ENCODE peak calls at places on chromosomes 11 and 22, in four cellular contexts. N is K562, U is HepG2, M is GM12878. P is an unnamed sample.

GRCh38 chr22:46968359-46968740 is 205.9 kb downstream of the TBC1D22A start:
- DNase-seq in M (no peak), U (no peak), N (no peak), P (no peak)

GRCh38 chr11:69644071-69644961 is 3.4 kb downstream of the CCND1 start:
- DNase-seq in U (peak; percentile 66), M (no peak), N (peak; percentile 53), P (no peak)

GRCh38 chr11:45754746-45755145 is 50.2 kb upstream of the SLC35C1 start:
- DNase-seq in N (no peak), U (no peak), M (no peak), P (no peak)

GRCh38 chr11:113505541-113506375 is 30.6 kb upstream of the DRD2 start:
- DNase-seq in N (no peak), M (no peak), U (peak; percentile 55), P (peak; percentile 22)

GRCh38 chr22:21866821-21867527 is 471 bp downstream of the MAPK1 start:
- DNase-seq in M (no peak), U (no peak), N (peak; percentile 98), P (no peak)

GRCh38 chr22:41417622-41418390 is 28.8 kb downstream of the TOB2 start:
- DNase-seq in N (no peak), M (no peak), U (no peak), P (no peak)

GRCh38 chr11:67416416-67417335 is 1.2 kb downstream of the CARNS1 start:
- DNase-seq in M (no peak), U (peak; percentile 64), N (no peak), P (no peak)

GRCh38 chr11:65589444-65590239 is 6.0 kb downstream of the KCNK7 start:
- DNase-seq in N (peak; percentile 74), M (no peak), U (no peak), P (no peak)

GRCh38 chr11:65056999-65057398 is 1.4 kb downstream of the NAALADL1 start:
- DNase-seq in M (no peak), N (no peak), U (no peak), P (no peak)

GRCh38 chr11:43751726-43752125 is 71.2 kb downstream of the HSD17B12 start:
- DNase-seq in N (no peak), U (no peak), M (no peak), P (no peak)

GRCh38 chr22:31122196-31122531 is 602 bp upstream of the INPP5J start:
- DNase-seq in U (no peak), M (no peak), N (no peak), P (no peak)

GRCh38 chr11:60719406-60719805 is 5.1 kb upstream of the MS4A18 start:
- DNase-seq in N (no peak), U (no peak), M (no peak), P (no peak)

GRCh38 chr11:60720460-60720859 is 4.1 kb upstream of the MS4A18 start:
- DNase-seq in U (no peak), M (no peak), N (no peak), P (no peak)

GRCh38 chr11:60725592-60725991 is 1.1 kb downstream of the MS4A18 start:
- DNase-seq in M (no peak), U (no peak), N (no peak), P (no peak)

GRCh38 chr11:60718524-60719316 is 5.8 kb upstream of the MS4A18 start:
- DNase-seq in N (no peak), U (no peak), M (no peak), P (no peak)

GRCh38 chr11:60724420-60724819 is at the start of gene MS4A18:
- DNase-seq in M (no peak), N (no peak), U (no peak), P (no peak)
- TF ChIP-seq REST in M (no peak), N (no peak), U (no peak), P (no peak)

DNA sequence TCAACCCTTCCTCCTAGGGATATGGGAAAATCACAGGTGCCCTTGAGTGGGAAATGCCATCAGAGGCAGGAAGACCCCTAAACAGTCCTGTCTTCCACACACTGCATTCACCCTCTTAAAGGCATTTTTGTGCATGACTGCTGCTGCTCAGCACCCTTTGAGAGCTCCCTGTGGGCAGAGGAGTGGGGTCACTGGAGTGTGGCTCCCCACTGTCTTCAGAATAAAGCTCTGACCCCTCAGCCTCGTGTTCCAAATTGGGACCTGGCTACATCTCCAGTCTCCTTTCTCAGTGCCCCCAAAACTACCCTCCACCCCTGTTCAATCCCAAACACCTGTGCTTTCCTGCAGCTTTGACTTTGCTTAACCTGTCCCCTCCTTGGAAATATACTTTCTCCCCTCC is 46.6 kb downstream of the CHRDL2 start:
- DNase-seq in M (no peak), U (no peak), N (no peak), P (no peak)
- TF ChIP-seq RAD21 in M (no peak), U (no peak), N (no peak), P (no peak)

GRCh38 chr11:8711895-8712442 is 29.4 kb downstream of the RPL27A start:
- DNase-seq in N (no peak), M (no peak), U (no peak), P (no peak)

GRCh38 chr11:8707541-8708270 is 25.1 kb downstream of the RPL27A start:
- DNase-seq in M (no peak), N (no peak), U (no peak), P (no peak)

GRCh38 chr11:8706673-8707432 is 24.3 kb downstream of the RPL27A start:
- DNase-seq in N (no peak), U (no peak), M (no peak), P (no peak)

GRCh38 chr11:8709777-8710176 is 27.2 kb downstream of the RPL27A start:
- DNase-seq in U (no peak), N (no peak), M (no peak), P (no peak)

GRCh38 chr11:8709002-8709672 is 26.5 kb downstream of the RPL27A start:
- DNase-seq in M (no peak), U (no peak), N (no peak), P (no peak)
- TF ChIP-seq ATF3 in M (no peak), U (no peak), N (no peak), P (no peak)

GRCh38 chr11:57777969-57778317 is 16.3 kb downstream of the CTNND1 start:
- DNase-seq in N (no peak), U (peak; percentile 94), M (no peak), P (no peak)

GRCh38 chr11:57776101-57776511 is 14.5 kb downstream of the CTNND1 start:
- DNase-seq in N (no peak), U (no peak), M (no peak), P (no peak)

GRCh38 chr11:57776577-57776976 is 15.0 kb downstream of the CTNND1 start:
- DNase-seq in N (no peak), M (no peak), U (no peak), P (no peak)

GRCh38 chr11:57779275-57779674 is 17.7 kb downstream of the CTNND1 start:
- DNase-seq in U (peak; percentile 86), M (no peak), N (no peak), P (no peak)

GRCh38 chr11:57778318-57779037 is 16.9 kb downstream of the CTNND1 start:
- DNase-seq in N (peak; percentile 61), M (no peak), U (peak; percentile 99), P (peak; percentile 89)
- TF ChIP-seq REST in N (no peak), M (no peak), U (no peak), P (no peak)

GRCh38 chr11:94784884-94785283 is 16.7 kb downstream of the AMOTL1 start:
- DNase-seq in M (no peak), N (no peak), U (no peak), P (no peak)

GRCh38 chr11:94788396-94788795 is 20.2 kb downstream of the AMOTL1 start:
- DNase-seq in U (no peak), N (no peak), M (no peak), P (no peak)

GRCh38 chr11:94786264-94787126 is 18.3 kb downstream of the AMOTL1 start:
- DNase-seq in U (peak; percentile 16), N (peak; percentile 39), M (no peak), P (no peak)

GRCh38 chr11:94785509-94785908 is 17.4 kb downstream of the AMOTL1 start:
- DNase-seq in U (no peak), N (no peak), M (no peak), P (no peak)

GRCh38 chr11:94787798-94788197 is 19.6 kb downstream of the AMOTL1 start:
- DNase-seq in N (peak; percentile 60), M (no peak), U (no peak), P (no peak)
- TF ChIP-seq RAD21 in N (no peak), M (no peak), U (no peak), P (no peak)

GRCh38 chr11:118001494-118001971 is 15.3 kb downstream of the IL10RA start:
- DNase-seq in M (no peak), U (no peak), N (peak; percentile 35), P (no peak)
- TF ChIP-seq ATF3 in M (no peak), U (no peak), N (no peak), P (no peak)

P was measured in HCT116.